ENCODE peak calls at places on chromosomes 12 and 14, in seven cellular contexts. S, W, Q, F, P, T and B are unnamed samples.

GRCh38 chr12:88361493-88361892 is 218.8 kb downstream of the KITLG start:
- DNase-seq in S (peak; percentile 10), W (no peak), Q (no peak), F (no peak), P (no peak), T (no peak), B (no peak)

GRCh38 chr12:22416831-22417230 is 82.3 kb upstream of the ST8SIA1 start:
- DNase-seq in S (no peak), W (no peak), Q (no peak), F (no peak), P (no peak), T (no peak), B (no peak)

GRCh38 chr14:90677484-90678045 is 138.7 kb downstream of the TTC7B start:
- DNase-seq in S (no peak), W (no peak), Q (no peak), F (peak; percentile 75), P (no peak), T (no peak), B (peak; percentile 34)

GRCh38 chr12:121079736-121080272 is 40.8 kb upstream of the OASL start:
- DNase-seq in S (no peak), W (no peak), Q (no peak), F (no peak), P (no peak), T (no peak), B (no peak)

GRCh38 chr12:31234955-31235867 is 90.7 kb downstream of the SINHCAF start:
- DNase-seq in S (peak; percentile 58), W (peak; percentile 18), Q (peak; percentile 7), F (peak; percentile 36), P (no peak), T (no peak), B (peak; percentile 30)

GRCh38 chr12:52493172-52493571 is at the start of gene KRT6A:
- DNase-seq in S (no peak), W (no peak), Q (no peak), F (no peak), P (no peak), T (no peak), B (no peak)

GRCh38 chr12:32794281-32794680 is 38.6 kb upstream of the YARS2 start:
- DNase-seq in S (no peak), W (no peak), Q (no peak), F (no peak), P (no peak), T (no peak), B (no peak)

GRCh38 chr12:97003276-97003675 is 96.2 kb downstream of the NEDD1 start:
- DNase-seq in S (no peak), W (no peak), Q (no peak), F (no peak), P (no peak), T (no peak), B (no peak)

GRCh38 chr12:89708793-89709156 is at the start of gene ATP2B1:
- DNase-seq in S (peak; percentile 88), W (peak; percentile 47), Q (peak; percentile 55), F (peak; percentile 85), P (no peak), T (peak; percentile 51), B (peak; percentile 95)

GRCh38 chr12:112466835-112467234 is 48.1 kb downstream of the PTPN11 start:
- DNase-seq in S (no peak), W (no peak), Q (no peak), F (no peak), P (no peak), T (no peak), B (no peak)

GRCh38 chr12:112463478-112463877 is 44.7 kb downstream of the PTPN11 start:
- DNase-seq in S (no peak), W (no peak), Q (no peak), F (no peak), P (no peak), T (peak; percentile 16), B (peak; percentile 20)

GRCh38 chr12:112468041-112468440 is 49.3 kb downstream of the PTPN11 start:
- DNase-seq in S (no peak), W (no peak), Q (no peak), F (no peak), P (no peak), T (no peak), B (no peak)

GRCh38 chr12:112464605-112465004 is 45.9 kb downstream of the PTPN11 start:
- DNase-seq in S (no peak), W (no peak), Q (no peak), F (no peak), P (no peak), T (no peak), B (no peak)

DNA sequence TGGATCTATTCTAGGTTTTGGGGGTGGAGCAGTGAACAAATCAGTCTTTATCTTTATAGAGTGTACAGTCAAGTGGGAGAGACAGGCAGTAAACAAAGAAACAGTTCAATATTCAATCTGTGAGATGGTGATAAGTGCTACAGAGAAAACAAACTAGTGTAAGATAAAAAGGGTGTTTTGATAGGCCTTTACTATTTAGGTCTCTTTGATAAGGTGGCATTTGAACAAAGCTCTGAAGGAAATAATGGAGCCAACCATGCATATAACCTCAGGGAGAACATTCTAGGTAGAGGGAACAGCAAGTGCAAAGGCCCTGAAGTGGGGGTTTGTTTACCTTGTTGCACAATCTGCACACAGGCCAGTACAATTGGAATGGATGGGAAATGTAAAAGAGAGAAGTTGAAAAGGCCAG is 47.3 kb downstream of the PTPN11 start:
- DNase-seq in S (no peak), W (no peak), Q (peak; percentile 54), F (no peak), P (no peak), T (no peak), B (no peak)
- TF ChIP-seq POLR2A in S (no peak), W (no peak), Q (no peak), F (no peak), P (no peak), T (no peak), B (no peak)

GRCh38 chr14:105891631-105892452 is 365.5 kb downstream of the TMEM121 start:
- DNase-seq in S (no peak), W (no peak), Q (no peak), F (no peak), P (no peak), T (no peak), B (no peak)
- TF ChIP-seq MAX in S (no peak), W (no peak), Q (no peak), F (no peak), P (no peak), T (no peak), B (no peak)

GRCh38 chr14:74698894-74699293 is 14.0 kb downstream of the AREL1 start:
- DNase-seq in S (no peak), W (no peak), Q (no peak), F (no peak), P (no peak), T (no peak), B (no peak)

GRCh38 chr14:74697543-74697942 is 15.3 kb downstream of the AREL1 start:
- DNase-seq in S (no peak), W (no peak), Q (no peak), F (no peak), P (no peak), T (no peak), B (no peak)

GRCh38 chr14:74695406-74695805 is 17.5 kb downstream of the AREL1 start:
- DNase-seq in S (no peak), W (no peak), Q (no peak), F (no peak), P (no peak), T (no peak), B (peak; percentile 45)

GRCh38 chr14:74698471-74698870 is 14.4 kb downstream of the AREL1 start:
- DNase-seq in S (no peak), W (no peak), Q (no peak), F (no peak), P (no peak), T (no peak), B (peak; percentile 24)

DNA sequence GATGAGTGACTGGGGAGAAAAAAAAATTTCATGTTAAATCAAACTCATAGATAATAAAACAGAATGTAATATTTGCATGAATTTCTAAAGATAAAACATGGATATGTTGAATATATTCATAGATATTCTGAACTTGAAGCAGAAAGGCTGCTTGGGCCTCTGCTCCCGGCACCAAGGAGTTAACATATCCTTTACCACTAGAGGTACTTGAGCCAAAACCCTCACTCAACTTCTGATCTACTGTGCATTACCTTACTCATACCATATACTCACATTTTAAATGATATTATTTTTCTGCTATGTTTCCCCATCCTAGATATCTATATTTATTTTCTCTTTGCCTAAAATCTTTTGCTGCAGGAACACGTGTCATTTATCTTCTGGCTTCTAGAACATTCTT is 14.9 kb downstream of the AREL1 start:
- DNase-seq in S (no peak), W (no peak), Q (no peak), F (no peak), P (no peak), T (no peak), B (no peak)
- TF ChIP-seq CTCF in S (no peak), W (no peak), Q (no peak), F (no peak), P (peak; percentile 5), T (no peak), B (no peak)

GRCh38 chr12:49230810-49231209 is 34.1 kb upstream of the TUBA1C start:
- DNase-seq in S (no peak), W (no peak), Q (no peak), F (no peak), P (no peak), T (no peak), B (peak; percentile 78)
- TF ChIP-seq POLR2A in S (no peak), W (no peak), Q (no peak), F (no peak), P (no peak), T (no peak), B (no peak)

GRCh38 chr12:68746572-68747180 is 700 bp downstream of the SLC35E3 start:
- DNase-seq in S (peak; percentile 51), W (no peak), Q (peak; percentile 48), F (peak; percentile 73), P (no peak), T (peak; percentile 13), B (peak; percentile 76)

GRCh38 chr12:68749443-68749842 is 3.5 kb downstream of the SLC35E3 start:
- DNase-seq in S (no peak), W (no peak), Q (no peak), F (no peak), P (no peak), T (no peak), B (peak; percentile 18)

GRCh38 chr12:68743416-68743815 is 2.6 kb upstream of the SLC35E3 start:
- DNase-seq in S (no peak), W (no peak), Q (no peak), F (no peak), P (no peak), T (no peak), B (peak; percentile 35)

GRCh38 chr12:68745904-68746571 is at the start of gene SLC35E3:
- DNase-seq in S (peak; percentile 93), W (peak; percentile 68), Q (peak; percentile 88), F (peak; percentile 85), P (peak; percentile 77), T (peak; percentile 77), B (peak; percentile 98)

DNA sequence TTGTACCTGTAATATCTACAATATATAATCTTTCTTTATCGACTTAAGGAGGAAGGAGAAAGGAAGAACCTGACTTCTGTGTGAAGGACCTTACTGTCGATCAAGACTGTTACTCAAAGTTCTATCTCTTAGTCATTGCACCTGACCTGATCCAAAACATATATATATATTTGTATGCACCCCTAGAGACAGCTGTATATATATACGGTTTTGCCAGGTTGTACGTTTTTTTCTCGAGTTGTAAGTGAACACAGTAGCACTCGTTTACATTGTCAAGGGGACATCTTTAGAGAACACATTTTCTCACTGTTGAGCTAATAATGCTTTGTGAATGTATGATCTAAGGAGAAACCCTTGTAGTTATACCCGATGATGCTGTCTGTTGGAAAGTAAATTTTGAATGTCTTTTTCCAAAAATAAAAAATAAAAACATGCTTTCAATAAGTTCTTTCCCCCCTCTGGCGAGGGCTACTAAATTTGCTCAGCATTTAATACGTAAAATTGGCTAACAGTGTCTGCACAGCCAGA is 536 bp upstream of the SLC35E3 start:
- DNase-seq in S (no peak), W (no peak), Q (no peak), F (no peak), P (no peak), T (no peak), B (peak; percentile 39)
- TF ChIP-seq MAX in S (no peak), W (no peak), Q (no peak), F (no peak), P (no peak), T (no peak), B (no peak)